ENCODE peak calls at places on chromosome 13, in four cellular contexts. D is fibroblast of lung, H is GM12865, M is A673. F is an unnamed sample.

GRCh38 chr13:32267836-32268439 is 47.2 kb downstream of the ZAR1L start:
- DNase-seq in D (no peak), H (peak), M (no peak), F (no peak)

GRCh38 chr13:79716191-79716590 is 235.2 kb downstream of the NDFIP2 start:
- DNase-seq in D (no peak), H (no peak), M (no peak), F (no peak)

GRCh38 chr13:74203576-74203975 is 69.4 kb upstream of the KLF12 start:
- DNase-seq in D (peak), H (no peak), M (no peak), F (no peak)

GRCh38 chr13:87376081-87376480 is 295.1 kb upstream of the SLITRK5 start:
- DNase-seq in D (no peak), H (no peak), M (peak), F (no peak)

GRCh38 chr13:40077396-40078027 is 422.1 kb downstream of the COG6 start:
- DNase-seq in D (no peak), H (no peak), M (no peak), F (no peak)

GRCh38 chr13:27665761-27666160 is 44.1 kb downstream of the POLR1D start:
- DNase-seq in D (no peak), H (no peak), M (no peak), F (no peak)

GRCh38 chr13:110116072-110116487 is 190.9 kb downstream of the COL4A1 start:
- DNase-seq in D (peak), H (peak), M (peak), F (peak)

GRCh38 chr13:29436721-29437250 is 158.7 kb downstream of the SLC7A1 start:
- DNase-seq in D (no peak), H (no peak), M (no peak), F (no peak)

GRCh38 chr13:75839418-75839817 is 203.3 kb downstream of the LMO7 start:
- DNase-seq in D (no peak), H (no peak), M (no peak), F (no peak)

GRCh38 chr13:99065250-99066015 is 87.6 kb upstream of the DOCK9 start:
- DNase-seq in D (no peak), H (no peak), M (no peak), F (no peak)

GRCh38 chr13:98829541-98829940 is 77.1 kb upstream of the SLC15A1 start:
- DNase-seq in D (no peak), H (no peak), M (no peak), F (no peak)

GRCh38 chr13:113110048-113110851 is 4.7 kb downstream of the F7 start:
- DNase-seq in D (no peak), H (no peak), M (peak), F (peak)

GRCh38 chr13:37701972-37702371 is 103.4 kb upstream of the POSTN start:
- DNase-seq in D (peak), H (no peak), M (peak), F (no peak)

GRCh38 chr13:82963466-82963865 is 918.8 kb downstream of the SLITRK1 start:
- DNase-seq in D (peak), H (no peak), M (no peak), F (no peak)

GRCh38 chr13:93687261-93687660 is 460.7 kb downstream of the GPC6 start:
- DNase-seq in D (peak), H (no peak), M (no peak), F (no peak)

GRCh38 chr13:37753776-37754175 is 115.8 kb downstream of the TRPC4 start:
- DNase-seq in D (no peak), H (no peak), M (no peak), F (no peak)

GRCh38 chr13:106367361-106367781 is 168.1 kb downstream of the EFNB2 start:
- DNase-seq in D (no peak), H (no peak), M (no peak), F (no peak)

GRCh38 chr13:44756411-44756810 is 180.3 kb upstream of the TSC22D1 start:
- DNase-seq in D (no peak), H (no peak), M (no peak), F (no peak)

GRCh38 chr13:88022826-88023225 is 351.7 kb downstream of the SLITRK5 start:
- DNase-seq in D (peak), H (no peak), M (no peak), F (no peak)

GRCh38 chr13:18235756-18236527 is 945.7 kb downstream of the TUBA3C start:
- DNase-seq in D (no peak), H (no peak), M (no peak), F (no peak)

GRCh38 chr13:37029617-37030016 is 29.0 kb downstream of the EXOSC8 start:
- DNase-seq in D (peak), H (no peak), M (peak), F (no peak)

GRCh38 chr13:113631341-113632095 is 26.5 kb downstream of the ATP4B start:
- DNase-seq in D (no peak), H (no peak), M (no peak), F (no peak)

GRCh38 chr13:29956771-29957170 is 106.4 kb upstream of the UBL3 start:
- DNase-seq in D (no peak), H (no peak), M (no peak), F (peak)

GRCh38 chr13:40059540-40060232 is 404.2 kb downstream of the COG6 start:
- DNase-seq in D (peak), H (peak), M (no peak), F (no peak)

GRCh38 chr13:111153977-111154332 is 38.8 kb downstream of the ARHGEF7 start:
- DNase-seq in D (no peak), H (no peak), M (peak), F (peak)
- TF ChIP-seq CTCF in D (peak), H (peak), M (peak), F (no peak)

GRCh38 chr13:52141299-52141698 is 12.4 kb upstream of the NEK5 start:
- DNase-seq in D (peak), H (no peak), M (no peak), F (no peak)
- TF ChIP-seq CTCF in D (no peak), H (no peak), M (no peak), F (no peak)

GRCh38 chr13:52414051-52414450 is 8.1 kb upstream of the THSD1 start:
- DNase-seq in D (no peak), H (no peak), M (no peak), F (no peak)
- TF ChIP-seq CTCF in D (no peak), H (no peak), M (no peak), F (no peak)

DNA sequence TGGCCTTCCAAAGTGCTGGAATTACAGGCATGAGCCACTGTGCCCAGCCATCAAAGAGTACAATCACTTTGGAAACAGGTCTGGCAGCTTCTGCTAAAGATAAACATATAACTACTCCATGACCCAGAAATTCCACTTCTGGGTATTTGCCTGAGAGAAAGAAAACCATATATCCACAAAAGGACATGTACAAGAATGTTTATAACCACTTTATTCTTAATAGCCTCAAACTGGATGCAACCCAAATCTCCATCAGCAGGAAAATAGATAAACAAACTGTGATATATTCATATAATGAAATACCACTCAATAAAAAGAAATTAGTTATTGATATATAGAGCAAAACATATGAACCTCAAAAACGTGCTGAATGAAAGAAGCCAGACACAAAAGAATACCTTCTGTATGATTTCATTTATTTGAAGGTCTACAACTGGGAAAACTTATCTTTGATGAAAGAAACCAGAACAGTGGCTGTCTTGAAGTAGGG is 40.5 kb downstream of the TEX26 start:
- DNase-seq in D (peak), H (no peak), M (no peak), F (no peak)
- TF ChIP-seq CTCF in D (no peak), H (no peak), M (no peak), F (no peak)

GRCh38 chr13:20348645-20349408 is 116.7 kb upstream of the GJB6 start:
- DNase-seq in D (no peak), H (no peak), M (no peak), F (no peak)
- TF ChIP-seq CTCF in D (no peak), H (no peak), M (no peak), F (no peak)

DNA sequence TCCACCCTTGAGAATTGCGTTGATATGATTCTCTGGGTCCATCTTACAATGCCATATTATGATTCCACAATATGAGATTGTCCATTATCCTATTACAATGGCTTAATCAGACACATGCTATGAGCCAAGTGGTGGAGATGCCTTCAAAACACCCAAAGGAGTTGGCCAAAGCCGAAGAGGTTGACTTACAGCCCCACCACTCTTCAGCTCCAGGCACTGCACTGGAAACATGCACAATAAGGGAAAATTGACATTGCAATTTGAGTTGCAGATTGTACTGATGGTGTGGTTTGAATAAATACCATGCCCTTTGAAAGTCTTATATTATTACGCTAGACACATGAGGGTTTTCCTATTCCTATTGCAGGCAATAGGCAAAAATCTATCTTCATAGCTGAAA is 75.4 kb upstream of the TNFSF11 start:
- DNase-seq in D (no peak), H (peak), M (no peak), F (no peak)
- TF ChIP-seq CTCF in D (no peak), H (peak), M (peak), F (no peak)

GRCh38 chr13:46052314-46053161 is at the start of gene ZC3H13:
- DNase-seq in D (peak), H (peak), M (peak), F (peak)
- TF ChIP-seq CTCF in D (peak), H (peak), M (peak), F (peak)

GRCh38 chr13:24866488-24866887 is 102.5 kb downstream of the RNF17 start:
- DNase-seq in D (no peak), H (no peak), M (no peak), F (no peak)

GRCh38 chr13:24861617-24862362 is 97.8 kb downstream of the RNF17 start:
- DNase-seq in D (no peak), H (no peak), M (no peak), F (no peak)

GRCh38 chr13:24863748-24864540 is 100.0 kb downstream of the RNF17 start:
- DNase-seq in D (no peak), H (no peak), M (no peak), F (no peak)

GRCh38 chr13:24864579-24864978 is 100.6 kb downstream of the RNF17 start:
- DNase-seq in D (no peak), H (no peak), M (no peak), F (no peak)

DNA sequence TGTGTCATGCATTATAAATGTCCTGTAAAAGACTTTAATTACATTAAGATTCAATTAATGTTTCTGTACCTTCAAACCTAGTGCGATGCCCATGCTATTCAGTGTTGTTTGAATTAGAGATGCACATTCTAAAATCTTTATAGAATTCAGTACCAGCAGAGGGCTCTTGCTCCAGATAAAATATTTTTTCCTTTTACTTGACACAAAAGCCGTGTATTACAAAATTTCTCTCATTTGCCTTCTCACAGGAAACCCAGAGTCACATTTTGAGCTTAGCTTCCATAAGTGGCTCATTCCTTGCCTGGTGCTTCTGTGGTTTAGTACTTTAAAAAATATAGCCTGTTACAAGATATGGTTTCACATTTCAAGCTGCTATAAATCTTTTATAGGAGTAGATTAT is 101.2 kb downstream of the RNF17 start:
- DNase-seq in D (peak), H (no peak), M (peak), F (no peak)
- TF ChIP-seq CTCF in D (no peak), H (no peak), M (peak), F (no peak)

F was measured in nephron progenitor cell.